ENCODE peak calls at places on chromosomes 16 and 17, in ten cellular contexts. One of them, this sample, is unnamed. For H3K4me1, the result is how much of the 10 kb centered on the place peaks cover.

GRCh38 chr17:79138826-79139225 is 64.2 kb downstream of the ENGASE start:
- DNase-seq in PC-9: no peak
- DNase-seq in aorta: no peak
- DNase-seq in adipocyte: no peak
- DNase-seq in ascending aorta: no peak
- DNase-seq in stomach: no peak
- DNase-seq in psoas muscle: no peak
- DNase-seq in neuronal stem cell: no peak
- DNase-seq in PC-3: no peak
- DNase-seq in upper lobe of right lung: no peak
- DNase-seq in this sample: no peak

GRCh38 chr16:26987631-26988030 is 79.1 kb upstream of the C16orf82 start:
- DNase-seq in PC-9: no peak
- DNase-seq in aorta: no peak
- DNase-seq in adipocyte: peak
- DNase-seq in ascending aorta: no peak
- DNase-seq in stomach: no peak
- DNase-seq in psoas muscle: no peak
- DNase-seq in neuronal stem cell: no peak
- DNase-seq in PC-3: no peak
- DNase-seq in upper lobe of right lung: no peak
- DNase-seq in this sample: no peak

GRCh38 chr16:88888778-88889387 is 22.4 kb upstream of the PABPN1L start:
- DNase-seq in PC-9: no peak
- DNase-seq in aorta: no peak
- DNase-seq in adipocyte: no peak
- DNase-seq in ascending aorta: no peak
- DNase-seq in stomach: no peak
- DNase-seq in psoas muscle: no peak
- DNase-seq in neuronal stem cell: no peak
- DNase-seq in PC-3: no peak
- DNase-seq in upper lobe of right lung: no peak
- DNase-seq in this sample: peak

GRCh38 chr17:63331301-63331700 is 114.8 kb downstream of the CYB561 start:
- DNase-seq in PC-9: no peak
- DNase-seq in aorta: no peak
- DNase-seq in adipocyte: no peak
- DNase-seq in ascending aorta: no peak
- DNase-seq in stomach: no peak
- DNase-seq in psoas muscle: no peak
- DNase-seq in neuronal stem cell: no peak
- DNase-seq in PC-3: no peak
- DNase-seq in upper lobe of right lung: no peak
- DNase-seq in this sample: no peak

GRCh38 chr16:64162613-64163375 is 959.1 kb downstream of the CDH11 start:
- DNase-seq in PC-9: no peak
- DNase-seq in aorta: no peak
- DNase-seq in adipocyte: no peak
- DNase-seq in ascending aorta: no peak
- DNase-seq in stomach: no peak
- DNase-seq in psoas muscle: no peak
- DNase-seq in neuronal stem cell: no peak
- DNase-seq in PC-3: no peak
- DNase-seq in upper lobe of right lung: no peak
- DNase-seq in this sample: no peak

GRCh38 chr17:39738568-39738901 is 797 bp downstream of the GRB7 start:
- DNase-seq in PC-9: peak
- DNase-seq in aorta: no peak
- DNase-seq in adipocyte: no peak
- DNase-seq in ascending aorta: no peak
- DNase-seq in stomach: peak
- DNase-seq in psoas muscle: no peak
- DNase-seq in neuronal stem cell: no peak
- DNase-seq in PC-3: peak
- DNase-seq in upper lobe of right lung: no peak
- DNase-seq in this sample: no peak

GRCh38 chr17:76710863-76711611 is at the start of gene MXRA7:
- DNase-seq in PC-9: peak
- DNase-seq in aorta: peak
- DNase-seq in adipocyte: peak
- DNase-seq in ascending aorta: peak
- DNase-seq in stomach: peak
- DNase-seq in psoas muscle: peak
- DNase-seq in neuronal stem cell: peak
- DNase-seq in PC-3: peak
- DNase-seq in upper lobe of right lung: peak
- DNase-seq in this sample: peak

GRCh38 chr17:69501591-69502468 is 87.3 kb downstream of the MAP2K6 start:
- DNase-seq in PC-9: no peak
- DNase-seq in aorta: no peak
- DNase-seq in adipocyte: peak
- DNase-seq in ascending aorta: peak
- DNase-seq in stomach: peak
- DNase-seq in psoas muscle: peak
- DNase-seq in neuronal stem cell: no peak
- DNase-seq in PC-3: peak
- DNase-seq in upper lobe of right lung: no peak
- DNase-seq in this sample: no peak

GRCh38 chr16:88649195-88649923 is 1.5 kb downstream of the CYBA start:
- DNase-seq in PC-9: no peak
- DNase-seq in aorta: peak
- DNase-seq in adipocyte: no peak
- DNase-seq in ascending aorta: no peak
- DNase-seq in stomach: no peak
- DNase-seq in psoas muscle: no peak
- DNase-seq in neuronal stem cell: no peak
- DNase-seq in PC-3: no peak
- DNase-seq in upper lobe of right lung: peak
- DNase-seq in this sample: no peak

GRCh38 chr16:29873319-29873718 is 10.3 kb upstream of the CDIPT start:
- DNase-seq in PC-9: no peak
- DNase-seq in aorta: no peak
- DNase-seq in adipocyte: no peak
- DNase-seq in ascending aorta: no peak
- DNase-seq in stomach: no peak
- DNase-seq in psoas muscle: no peak
- DNase-seq in neuronal stem cell: no peak
- DNase-seq in PC-3: no peak
- DNase-seq in upper lobe of right lung: no peak
- DNase-seq in this sample: no peak

GRCh38 chr16:29877266-29877961 is 14.4 kb upstream of the CDIPT start:
- DNase-seq in PC-9: no peak
- DNase-seq in aorta: no peak
- DNase-seq in adipocyte: no peak
- DNase-seq in ascending aorta: no peak
- DNase-seq in stomach: no peak
- DNase-seq in psoas muscle: no peak
- DNase-seq in neuronal stem cell: peak
- DNase-seq in PC-3: no peak
- DNase-seq in upper lobe of right lung: peak
- DNase-seq in this sample: no peak

GRCh38 chr16:29875206-29875605 is 12.2 kb upstream of the CDIPT start:
- DNase-seq in PC-9: no peak
- DNase-seq in aorta: no peak
- DNase-seq in adipocyte: no peak
- DNase-seq in ascending aorta: no peak
- DNase-seq in stomach: no peak
- DNase-seq in psoas muscle: no peak
- DNase-seq in neuronal stem cell: no peak
- DNase-seq in PC-3: no peak
- DNase-seq in upper lobe of right lung: no peak
- DNase-seq in this sample: no peak

GRCh38 chr16:29876578-29877249 is 13.7 kb upstream of the CDIPT start:
- DNase-seq in PC-9: no peak
- DNase-seq in aorta: no peak
- DNase-seq in adipocyte: no peak
- DNase-seq in ascending aorta: no peak
- DNase-seq in stomach: no peak
- DNase-seq in psoas muscle: no peak
- DNase-seq in neuronal stem cell: no peak
- DNase-seq in PC-3: no peak
- DNase-seq in upper lobe of right lung: no peak
- DNase-seq in this sample: no peak

DNA sequence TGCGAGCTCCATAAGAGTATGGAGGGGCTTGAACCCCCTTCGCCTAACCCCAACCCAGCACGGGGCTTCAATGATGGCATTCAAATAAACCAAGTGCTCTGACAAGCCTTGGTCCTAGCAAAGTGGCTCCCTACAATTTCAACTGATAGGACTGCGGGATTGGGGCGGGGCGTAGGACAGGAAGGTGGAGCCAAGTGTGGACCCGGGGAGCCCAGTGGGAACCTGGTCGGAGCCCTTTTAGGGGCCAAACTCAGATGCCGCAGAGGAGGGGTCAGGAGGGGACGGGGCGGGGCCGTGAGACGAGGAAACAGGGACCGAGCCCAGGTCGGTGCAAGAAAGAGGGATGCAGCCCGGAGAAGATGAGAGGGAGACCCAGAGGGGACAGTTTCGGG is 13.2 kb upstream of the CDIPT start:
- DNase-seq in PC-9: no peak
- DNase-seq in aorta: no peak
- DNase-seq in adipocyte: no peak
- DNase-seq in ascending aorta: no peak
- DNase-seq in stomach: no peak
- DNase-seq in psoas muscle: no peak
- DNase-seq in neuronal stem cell: no peak
- DNase-seq in PC-3: no peak
- DNase-seq in upper lobe of right lung: no peak
- DNase-seq in this sample: no peak
- H3K4me3 ChIP-seq in PC-9: no peak
- H3K4me3 ChIP-seq in aorta: no peak
- H3K4me3 ChIP-seq in adipocyte: no peak
- H3K4me3 ChIP-seq in ascending aorta: no peak
- H3K4me3 ChIP-seq in stomach: peak
- H3K4me3 ChIP-seq in psoas muscle: peak
- H3K4me3 ChIP-seq in neuronal stem cell: peak
- H3K4me3 ChIP-seq in PC-3: no peak
- H3K4me3 ChIP-seq in upper lobe of right lung: peak
- H3K4me3 ChIP-seq in this sample: no peak

DNA sequence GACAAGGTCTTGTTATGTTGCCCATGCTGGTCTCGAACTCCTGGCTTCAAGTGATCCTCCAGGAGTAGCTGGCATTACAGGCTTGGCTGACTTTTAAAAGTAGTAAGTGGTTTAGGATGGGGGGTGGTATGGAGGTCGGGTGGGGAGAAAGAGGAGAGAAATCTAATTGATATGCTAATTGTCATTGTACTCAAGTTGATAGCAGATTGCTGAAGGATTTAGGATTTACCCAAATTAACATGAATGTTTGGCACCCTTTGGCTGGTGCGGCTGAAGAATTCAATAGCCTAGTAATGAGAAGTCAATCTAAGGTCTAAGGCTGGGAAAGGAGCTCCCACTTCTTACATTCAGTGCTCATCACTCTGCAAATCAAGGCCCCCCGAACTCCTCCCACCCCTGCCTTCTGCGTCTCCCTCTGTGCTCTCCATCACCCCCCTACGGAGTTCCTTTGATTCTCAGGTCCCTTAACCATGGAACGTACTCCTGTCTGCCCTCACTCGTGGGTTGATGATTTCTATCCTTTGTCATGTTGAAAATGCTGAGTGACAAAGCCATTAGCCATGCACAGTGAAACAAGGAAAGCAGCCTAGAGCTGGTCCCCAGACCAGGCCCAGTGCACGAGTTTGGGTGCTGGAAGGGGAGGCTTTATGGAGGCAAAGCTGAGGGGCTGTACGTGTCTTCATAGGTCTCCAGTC is 17.3 kb downstream of the CDH13 start:
- DNase-seq in PC-9: no peak
- DNase-seq in aorta: no peak
- DNase-seq in adipocyte: no peak
- DNase-seq in ascending aorta: no peak
- DNase-seq in stomach: no peak
- DNase-seq in psoas muscle: no peak
- DNase-seq in neuronal stem cell: no peak
- DNase-seq in PC-3: no peak
- DNase-seq in upper lobe of right lung: no peak
- DNase-seq in this sample: no peak
- H3K4me1 ChIP-seq in PC-9: under half
- H3K4me1 ChIP-seq in aorta: under half
- H3K4me1 ChIP-seq in adipocyte: under half
- H3K4me1 ChIP-seq in ascending aorta: under half
- H3K4me1 ChIP-seq in stomach: under half
- H3K4me1 ChIP-seq in psoas muscle: under half
- H3K4me1 ChIP-seq in neuronal stem cell: under half
- H3K4me1 ChIP-seq in PC-3: under half
- H3K4me1 ChIP-seq in upper lobe of right lung: under half
- H3K4me1 ChIP-seq in this sample: under half

GRCh38 chr17:61395409-61395982 is 4.1 kb upstream of the TBX2 start:
- DNase-seq in PC-9: no peak
- DNase-seq in aorta: no peak
- DNase-seq in adipocyte: no peak
- DNase-seq in ascending aorta: no peak
- DNase-seq in stomach: no peak
- DNase-seq in psoas muscle: no peak
- DNase-seq in neuronal stem cell: no peak
- DNase-seq in PC-3: no peak
- DNase-seq in upper lobe of right lung: no peak
- DNase-seq in this sample: no peak

GRCh38 chr17:61392679-61393078 is 7.0 kb upstream of the TBX2 start:
- DNase-seq in PC-9: no peak
- DNase-seq in aorta: no peak
- DNase-seq in adipocyte: no peak
- DNase-seq in ascending aorta: no peak
- DNase-seq in stomach: no peak
- DNase-seq in psoas muscle: no peak
- DNase-seq in neuronal stem cell: no peak
- DNase-seq in PC-3: no peak
- DNase-seq in upper lobe of right lung: no peak
- DNase-seq in this sample: no peak

GRCh38 chr17:61393550-61393903 is 6.1 kb upstream of the TBX2 start:
- DNase-seq in PC-9: peak
- DNase-seq in aorta: no peak
- DNase-seq in adipocyte: no peak
- DNase-seq in ascending aorta: no peak
- DNase-seq in stomach: no peak
- DNase-seq in psoas muscle: no peak
- DNase-seq in neuronal stem cell: no peak
- DNase-seq in PC-3: peak
- DNase-seq in upper lobe of right lung: no peak
- DNase-seq in this sample: peak

GRCh38 chr17:61394630-61395408 is 4.8 kb upstream of the TBX2 start:
- DNase-seq in PC-9: no peak
- DNase-seq in aorta: no peak
- DNase-seq in adipocyte: no peak
- DNase-seq in ascending aorta: no peak
- DNase-seq in stomach: no peak
- DNase-seq in psoas muscle: no peak
- DNase-seq in neuronal stem cell: no peak
- DNase-seq in PC-3: no peak
- DNase-seq in upper lobe of right lung: no peak
- DNase-seq in this sample: no peak

GRCh38 chr17:61393904-61394629 is 5.6 kb upstream of the TBX2 start:
- DNase-seq in PC-9: no peak
- DNase-seq in aorta: no peak
- DNase-seq in adipocyte: no peak
- DNase-seq in ascending aorta: no peak
- DNase-seq in stomach: no peak
- DNase-seq in psoas muscle: no peak
- DNase-seq in neuronal stem cell: no peak
- DNase-seq in PC-3: no peak
- DNase-seq in upper lobe of right lung: no peak
- DNase-seq in this sample: peak
- H3K4me3 ChIP-seq in PC-9: no peak
- H3K4me3 ChIP-seq in aorta: no peak
- H3K4me3 ChIP-seq in adipocyte: no peak
- H3K4me3 ChIP-seq in ascending aorta: no peak
- H3K4me3 ChIP-seq in stomach: no peak
- H3K4me3 ChIP-seq in psoas muscle: no peak
- H3K4me3 ChIP-seq in neuronal stem cell: no peak
- H3K4me3 ChIP-seq in PC-3: no peak
- H3K4me3 ChIP-seq in upper lobe of right lung: no peak
- H3K4me3 ChIP-seq in this sample: no peak

GRCh38 chr17:29257756-29258155 is 11.1 kb downstream of the CRYBA1 start:
- DNase-seq in PC-9: no peak
- DNase-seq in aorta: no peak
- DNase-seq in adipocyte: peak
- DNase-seq in ascending aorta: no peak
- DNase-seq in stomach: no peak
- DNase-seq in psoas muscle: no peak
- DNase-seq in neuronal stem cell: no peak
- DNase-seq in PC-3: no peak
- DNase-seq in upper lobe of right lung: no peak
- DNase-seq in this sample: no peak
- H3K4me1 ChIP-seq in PC-9: under half
- H3K4me1 ChIP-seq in aorta: under half
- H3K4me1 ChIP-seq in adipocyte: half or more
- H3K4me1 ChIP-seq in ascending aorta: under half
- H3K4me1 ChIP-seq in stomach: half or more
- H3K4me1 ChIP-seq in psoas muscle: under half
- H3K4me1 ChIP-seq in neuronal stem cell: under half
- H3K4me1 ChIP-seq in PC-3: under half
- H3K4me1 ChIP-seq in upper lobe of right lung: under half
- H3K4me1 ChIP-seq in this sample: under half